ENCODE peak calls at places on chromosomes 2 and 18, in nine cellular contexts. T, W, Q, F, G, N, I, C and B are unnamed samples.

GRCh38 chr2:46363535-46364170 is 66.4 kb downstream of the EPAS1 start:
- DNase-seq in N (no peak), C (no peak), W (peak), T (peak), I (no peak), G (peak), Q (peak), F (no peak), B (peak)

GRCh38 chr18:10935588-10935987 is 213.8 kb downstream of the PIEZO2 start:
- DNase-seq in W (no peak), F (no peak), Q (no peak), C (no peak), T (no peak), G (no peak), I (no peak), N (no peak), B (no peak)

GRCh38 chr2:120392923-120393322 is 47.0 kb downstream of the INHBB start:
- DNase-seq in N (no peak), W (no peak), G (no peak), F (no peak), I (no peak), Q (no peak), C (no peak), T (no peak), B (no peak)

GRCh38 chr2:167966937-167967913 is 280.2 kb downstream of the STK39 start:
- DNase-seq in W (peak), N (no peak), G (no peak), I (no peak), F (no peak), Q (no peak), T (no peak), C (peak), B (no peak)

GRCh38 chr2:177731384-177731783 is 338.8 kb downstream of the AGPS start:
- DNase-seq in T (no peak), Q (no peak), I (no peak), N (no peak), G (no peak), F (no peak), W (no peak), C (no peak), B (no peak)

GRCh38 chr2:134712736-134713495 is 5.9 kb downstream of the TMEM163 start:
- DNase-seq in N (no peak), W (no peak), I (no peak), G (no peak), F (no peak), T (no peak), Q (no peak), C (no peak), B (no peak)

GRCh38 chr2:164079258-164079657 is 343.4 kb upstream of the FIGN start:
- DNase-seq in G (no peak), W (no peak), Q (no peak), I (no peak), N (no peak), C (no peak), T (no peak), F (no peak), B (no peak)

GRCh38 chr2:200159829-200160781 is 146.4 kb upstream of the SPATS2L start:
- DNase-seq in I (no peak), Q (peak), T (no peak), W (peak), C (no peak), F (no peak), G (no peak), N (no peak), B (peak)

GRCh38 chr2:215843579-215843978 is 169.8 kb downstream of the MREG start:
- DNase-seq in N (no peak), C (no peak), F (no peak), W (peak), T (peak), I (no peak), Q (peak), G (peak), B (peak)

GRCh38 chr2:156435392-156435724 is 821 bp upstream of the GPD2 start:
- DNase-seq in I (no peak), C (no peak), G (no peak), F (no peak), N (no peak), W (no peak), Q (no peak), T (no peak), B (no peak)

GRCh38 chr2:67626076-67626475 is 228.9 kb downstream of the ETAA1 start:
- DNase-seq in I (no peak), F (no peak), W (no peak), Q (no peak), C (no peak), G (no peak), T (no peak), N (no peak), B (no peak)

GRCh38 chr2:15555839-15556238 is 5.3 kb downstream of the NBAS start:
- DNase-seq in T (no peak), N (no peak), F (no peak), I (no peak), W (no peak), G (no peak), C (no peak), Q (no peak), B (no peak)

GRCh38 chr2:108080177-108080576 is 93.9 kb downstream of the SLC5A7 start:
- DNase-seq in T (no peak), F (no peak), Q (no peak), W (no peak), N (no peak), I (no peak), C (no peak), G (no peak), B (no peak)

GRCh38 chr2:109280804-109281203 is 151.8 kb downstream of the SH3RF3 start:
- DNase-seq in T (no peak), G (no peak), Q (no peak), C (no peak), I (no peak), W (no peak), F (no peak), N (no peak), B (no peak)
- TF ChIP-seq CTCF in T (no peak), G (no peak), Q (peak), C (peak), I (no peak), W (no peak), F (no peak), N (no peak), B (no peak)

GRCh38 chr2:238305092-238305862 is 15.0 kb upstream of the TRAF3IP1 start:
- DNase-seq in T (no peak), I (no peak), C (no peak), F (no peak), W (no peak), G (no peak), Q (no peak), N (no peak), B (peak)
- TF ChIP-seq CTCF in T (peak), I (no peak), C (peak), F (no peak), W (peak), G (peak), Q (peak), N (peak), B (peak)

GRCh38 chr2:110755494-110756078 is 23.2 kb downstream of the ACOXL start:
- DNase-seq in F (no peak), I (no peak), T (no peak), G (no peak), C (no peak), N (peak), W (no peak), Q (peak), B (no peak)
- TF ChIP-seq CTCF in F (peak), I (peak), T (peak), G (peak), C (peak), N (peak), W (peak), Q (peak), B (peak)

DNA sequence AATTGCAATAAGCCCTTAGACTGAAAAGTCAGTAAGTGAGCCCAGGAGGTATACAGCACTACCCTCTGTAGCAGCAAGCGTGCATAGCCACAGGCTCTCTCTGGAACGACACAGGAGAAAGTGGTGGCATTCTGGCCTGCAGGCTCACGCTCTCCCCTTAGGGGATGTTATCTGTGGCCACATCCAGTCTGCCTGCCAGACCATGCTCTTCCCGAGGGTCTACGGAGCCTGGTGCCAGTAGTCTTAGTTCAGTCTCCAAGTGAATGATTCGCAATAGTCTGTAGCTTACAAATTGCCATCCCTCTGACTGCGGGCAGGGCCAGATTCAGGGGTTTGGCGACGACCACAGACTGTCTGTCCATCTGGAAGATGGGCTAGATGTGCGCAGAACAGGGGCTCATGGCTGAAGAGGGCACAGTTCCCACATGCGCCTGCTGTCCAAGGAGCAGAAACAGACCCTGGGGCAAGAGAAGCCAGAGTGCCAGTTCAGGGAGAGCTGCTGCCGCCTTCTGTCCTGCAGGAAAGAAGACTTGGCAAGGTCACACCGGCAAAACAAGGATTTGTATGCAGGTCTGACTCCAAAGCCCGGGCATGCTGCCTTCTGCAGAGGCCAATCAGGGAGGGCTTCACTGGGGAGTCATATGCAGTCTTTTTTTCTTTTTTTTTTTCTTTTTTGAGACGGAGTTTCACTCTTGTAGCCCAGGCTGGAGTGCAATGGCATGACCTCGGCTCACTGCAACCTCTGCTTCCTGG is 3.5 kb upstream of the KLF11 start:
- DNase-seq in I (no peak), G (no peak), Q (peak), C (no peak), T (no peak), F (no peak), W (no peak), N (no peak), B (peak)
- TF ChIP-seq CTCF in I (no peak), G (no peak), Q (no peak), C (no peak), T (no peak), F (no peak), W (no peak), N (no peak), B (no peak)

DNA sequence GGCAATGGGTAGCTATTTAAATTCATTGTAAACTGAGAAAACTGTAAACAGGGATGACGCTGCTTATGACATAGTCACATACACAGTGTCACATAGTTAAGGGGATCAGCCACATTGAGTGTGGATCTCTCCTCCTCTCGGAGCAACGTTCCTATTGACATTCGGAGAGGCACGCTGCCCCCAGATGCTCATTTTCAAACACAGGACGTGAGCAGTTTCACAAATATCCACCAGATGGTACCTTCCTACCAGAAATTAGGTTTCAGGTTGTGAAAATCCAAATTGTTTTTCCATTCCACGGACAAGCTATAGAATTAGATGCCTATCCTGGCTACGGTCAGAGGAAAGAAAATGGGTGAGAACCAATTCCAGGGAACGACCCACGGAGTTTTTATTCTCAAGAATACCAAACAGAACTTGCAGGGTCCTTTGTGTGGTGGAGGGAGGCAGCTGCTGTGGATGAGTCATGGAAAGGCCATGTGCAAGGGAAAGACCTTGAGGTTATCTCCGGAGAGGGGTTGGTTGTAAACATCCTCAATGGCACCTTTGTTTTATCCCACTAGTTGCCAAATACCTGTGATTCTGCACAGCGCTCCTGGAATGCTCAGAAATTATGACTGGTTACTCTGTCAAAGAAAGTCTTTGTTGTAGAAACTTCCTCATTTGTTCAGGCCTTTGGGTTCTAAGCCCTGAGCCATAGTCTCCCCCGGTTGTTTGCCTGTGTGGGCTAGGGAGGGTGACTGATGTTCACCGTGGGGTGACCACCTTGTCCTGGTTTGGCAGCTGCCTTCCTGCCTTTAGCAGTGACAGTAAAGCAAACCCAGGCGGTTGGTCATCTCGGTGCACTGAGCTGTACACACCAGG is 88.0 kb downstream of the ACTR3 start:
- DNase-seq in I (no peak), Q (peak), G (no peak), W (peak), F (no peak), C (peak), T (peak), N (no peak), B (peak)
- TF ChIP-seq CTCF in I (no peak), Q (peak), G (peak), W (peak), F (no peak), C (peak), T (peak), N (no peak), B (peak)